ENCODE peak calls at places on chromosome 3, in nine cellular contexts. G, T, S, U, H, D, K, B and R are unnamed samples.

GRCh38 chr3:9866639-9867038 is 13.4 kb downstream of the CIDEC start:
- DNase-seq in G (peak), T (no peak), S (no peak), U (no peak), H (no peak), D (no peak), K (no peak), B (no peak), R (no peak)

GRCh38 chr3:48125026-48125704 is 63.1 kb downstream of the CDC25A start:
- DNase-seq in G (peak), T (no peak), S (no peak), U (no peak), H (no peak), D (no peak), K (no peak), B (no peak), R (no peak)

GRCh38 chr3:158105710-158106438 is at the start of gene SHOX2:
- DNase-seq in G (peak), T (no peak), S (no peak), U (no peak), H (peak), D (no peak), K (no peak), B (peak), R (peak)

GRCh38 chr3:121998588-121999473 is 23.2 kb downstream of the ILDR1 start:
- DNase-seq in G (no peak), T (no peak), S (no peak), U (no peak), H (no peak), D (no peak), K (no peak), B (no peak), R (no peak)

GRCh38 chr3:129278970-129279906 is 568 bp downstream of the HMCES start:
- DNase-seq in G (peak), T (peak), S (no peak), U (peak), H (no peak), D (peak), K (peak), B (peak), R (peak)

GRCh38 chr3:88410259-88410658 is 260.5 kb downstream of the C3orf38 start:
- DNase-seq in G (no peak), T (no peak), S (no peak), U (no peak), H (no peak), D (no peak), K (no peak), B (no peak), R (no peak)

GRCh38 chr3:126934149-126934548 is 48.8 kb upstream of the PLXNA1 start:
- DNase-seq in G (no peak), T (no peak), S (no peak), U (no peak), H (no peak), D (no peak), K (no peak), B (no peak), R (no peak)

GRCh38 chr3:58161435-58162398 is 49.1 kb downstream of the DNASE1L3 start:
- DNase-seq in G (peak), T (no peak), S (no peak), U (no peak), H (peak), D (no peak), K (peak), B (no peak), R (no peak)

GRCh38 chr3:155312781-155313180 is 19.3 kb upstream of the STRIT1 start:
- DNase-seq in G (peak), T (no peak), S (no peak), U (no peak), H (no peak), D (no peak), K (no peak), B (no peak), R (no peak)

GRCh38 chr3:173865900-173866498 is 468.5 kb downstream of the NLGN1 start:
- DNase-seq in G (no peak), T (no peak), S (no peak), U (no peak), H (no peak), D (no peak), K (no peak), B (no peak), R (no peak)

DNA sequence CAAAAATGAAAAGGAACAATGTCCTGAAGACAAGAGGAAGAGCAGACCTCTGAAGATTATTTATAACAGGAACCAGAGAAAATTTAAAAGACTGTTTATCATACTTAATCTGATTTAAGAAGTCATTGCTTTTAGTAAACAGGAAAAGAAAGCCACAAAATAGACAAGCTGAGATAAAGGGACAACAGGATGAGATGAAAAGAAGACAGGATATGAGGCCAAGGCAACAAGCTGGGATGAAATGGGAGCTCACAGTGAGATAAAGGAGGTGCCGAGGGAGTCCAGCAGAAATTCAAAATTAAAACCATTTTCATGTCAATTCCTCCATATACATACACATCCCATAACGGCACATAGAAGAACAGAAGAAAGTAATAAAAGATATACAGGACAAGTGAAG is 277.0 kb downstream of the RBMS3 start:
- DNase-seq in G (no peak), T (no peak), S (no peak), U (no peak), H (no peak), D (no peak), K (no peak), B (no peak), R (no peak)
- TF ChIP-seq CTCF in G (no peak), T (no peak), S (no peak), U (no peak), H (no peak), D (no peak), K (no peak), B (no peak), R (no peak)

DNA sequence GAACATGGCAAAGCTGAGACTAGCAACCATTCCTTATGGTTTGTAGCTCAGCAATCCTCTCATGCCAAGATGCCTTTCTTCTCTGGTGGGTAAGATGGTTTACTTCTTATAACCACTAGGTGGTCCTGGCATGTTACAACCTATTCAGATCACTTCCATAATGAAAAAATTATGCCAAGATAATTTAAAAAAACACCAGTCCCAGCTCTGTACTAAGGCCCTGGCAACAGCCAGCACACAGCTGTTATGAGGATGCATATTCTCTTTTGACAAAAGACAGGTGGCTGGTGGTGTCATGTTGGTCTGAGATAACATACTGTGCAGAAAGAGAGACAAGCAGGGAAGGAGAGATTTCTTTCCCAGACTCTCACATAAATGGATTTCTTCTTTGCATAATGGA is 65.7 kb upstream of the FRMD4B start:
- DNase-seq in G (no peak), T (no peak), S (no peak), U (no peak), H (no peak), D (no peak), K (no peak), B (no peak), R (no peak)
- TF ChIP-seq CTCF in G (peak), T (peak), S (no peak), U (no peak), H (no peak), D (no peak), K (peak), B (peak), R (no peak)

GRCh38 chr3:45906681-45907220 is 20.4 kb downstream of the CCR9 start:
- DNase-seq in G (peak), T (no peak), S (peak), U (peak), H (no peak), D (no peak), K (no peak), B (no peak), R (no peak)
- TF ChIP-seq CTCF in G (peak), T (peak), S (no peak), U (peak), H (no peak), D (no peak), K (peak), B (no peak), R (peak)

GRCh38 chr3:107989651-107990050 is 101.2 kb downstream of the CD47 start:
- DNase-seq in G (no peak), T (no peak), S (no peak), U (no peak), H (no peak), D (no peak), K (no peak), B (no peak), R (no peak)

GRCh38 chr3:107988464-107989156 is 102.2 kb downstream of the CD47 start:
- DNase-seq in G (peak), T (no peak), S (no peak), U (no peak), H (no peak), D (peak), K (no peak), B (no peak), R (no peak)

GRCh38 chr3:107992976-107993684 is 97.7 kb downstream of the CD47 start:
- DNase-seq in G (peak), T (no peak), S (no peak), U (no peak), H (no peak), D (no peak), K (no peak), B (no peak), R (no peak)

GRCh38 chr3:107990433-107990832 is 100.4 kb downstream of the CD47 start:
- DNase-seq in G (no peak), T (no peak), S (no peak), U (no peak), H (no peak), D (no peak), K (no peak), B (no peak), R (no peak)

DNA sequence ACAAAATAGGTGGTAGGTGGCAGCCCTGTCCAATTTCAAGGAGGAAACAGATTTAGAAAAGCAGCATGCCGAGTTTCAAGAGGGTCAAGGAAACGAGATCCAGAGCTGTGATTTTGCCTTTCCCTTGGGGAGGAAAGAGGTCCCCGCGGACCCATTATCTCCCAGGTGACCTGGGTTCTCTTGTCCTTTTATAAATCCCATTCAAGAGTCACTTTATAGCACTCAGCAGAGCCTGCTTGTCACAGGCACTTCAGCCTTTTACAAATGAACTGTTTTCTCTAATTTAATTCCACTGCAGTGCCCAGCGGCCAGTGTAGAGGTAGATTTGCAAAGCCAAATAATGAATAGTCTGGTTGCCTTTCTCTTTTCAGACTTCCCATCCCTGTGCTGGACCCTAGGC is 99.9 kb downstream of the CD47 start:
- DNase-seq in G (no peak), T (no peak), S (no peak), U (no peak), H (no peak), D (no peak), K (no peak), B (no peak), R (no peak)
- TF ChIP-seq CTCF in G (no peak), T (no peak), S (no peak), U (no peak), H (no peak), D (no peak), K (no peak), B (no peak), R (no peak)

DNA sequence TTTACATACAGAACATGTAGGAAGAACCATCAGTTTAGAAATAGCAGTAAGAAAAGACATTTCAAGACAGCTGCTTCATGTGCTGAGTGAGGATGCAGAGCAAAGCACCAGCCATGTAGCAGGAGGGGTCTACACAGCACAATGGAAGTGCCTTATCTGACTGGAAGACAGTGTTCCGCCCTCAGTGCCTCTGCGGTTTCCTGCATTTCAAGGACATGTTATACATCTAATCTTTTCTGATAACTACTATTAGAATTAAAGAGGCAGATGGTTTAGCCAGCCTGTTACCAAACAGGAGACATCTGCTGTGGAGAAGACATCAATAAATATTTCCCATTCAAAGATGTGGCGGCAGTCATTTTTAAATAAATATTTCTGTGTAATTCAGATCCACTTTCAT is 10.6 kb downstream of the LSG1 start:
- DNase-seq in G (no peak), T (no peak), S (no peak), U (no peak), H (no peak), D (no peak), K (no peak), B (no peak), R (no peak)
- TF ChIP-seq CTCF in G (no peak), T (no peak), S (no peak), U (no peak), H (no peak), D (no peak), K (no peak), B (no peak), R (no peak)

DNA sequence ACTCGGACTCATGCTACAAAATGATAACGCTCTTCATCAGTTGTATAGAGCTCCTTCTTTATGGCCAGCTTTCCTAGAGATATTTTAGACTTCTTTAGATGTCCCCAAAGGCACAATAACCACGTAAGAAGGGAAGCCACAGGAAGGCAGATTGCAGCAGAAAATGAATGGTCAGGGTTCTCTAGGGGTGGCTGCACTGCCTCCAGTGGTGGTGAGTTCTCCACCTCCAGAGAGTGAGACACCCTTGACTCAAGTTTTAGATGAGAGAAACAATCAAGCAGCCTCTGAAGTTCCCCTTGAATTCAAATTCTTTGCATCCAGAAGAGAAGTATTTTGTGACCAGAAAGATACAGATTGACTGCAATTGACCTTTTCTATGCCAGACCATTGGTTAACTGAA is 191.5 kb downstream of the TP63 start:
- DNase-seq in G (no peak), T (no peak), S (no peak), U (no peak), H (no peak), D (no peak), K (no peak), B (no peak), R (no peak)
- TF ChIP-seq CTCF in G (no peak), T (peak), S (no peak), U (no peak), H (no peak), D (no peak), K (no peak), B (no peak), R (no peak)

GRCh38 chr3:103698646-103699045 is 1263.8 kb downstream of the ZPLD1 start:
- DNase-seq in G (no peak), T (no peak), S (no peak), U (no peak), H (no peak), D (no peak), K (no peak), B (no peak), R (no peak)
- TF ChIP-seq CTCF in G (no peak), T (no peak), S (no peak), U (no peak), H (no peak), D (no peak), K (no peak), B (no peak), R (no peak)

GRCh38 chr3:42655331-42655888 is 1.9 kb downstream of the ZBTB47 start:
- DNase-seq in G (no peak), T (no peak), S (no peak), U (no peak), H (no peak), D (no peak), K (no peak), B (no peak), R (peak)

GRCh38 chr3:42653303-42653559 is 266 bp upstream of the ZBTB47 start:
- DNase-seq in G (no peak), T (no peak), S (no peak), U (no peak), H (no peak), D (no peak), K (no peak), B (no peak), R (no peak)

GRCh38 chr3:42653560-42654330 is at the start of gene ZBTB47:
- DNase-seq in G (peak), T (no peak), S (no peak), U (no peak), H (peak), D (no peak), K (no peak), B (no peak), R (peak)

GRCh38 chr3:42655980-42656679 is 2.6 kb downstream of the ZBTB47 start:
- DNase-seq in G (peak), T (no peak), S (no peak), U (no peak), H (no peak), D (no peak), K (no peak), B (no peak), R (no peak)

GRCh38 chr3:42654331-42655201 is 1.1 kb downstream of the ZBTB47 start:
- DNase-seq in G (peak), T (peak), S (no peak), U (peak), H (no peak), D (no peak), K (no peak), B (peak), R (peak)
- TF ChIP-seq CTCF in G (no peak), T (peak), S (no peak), U (peak), H (peak), D (no peak), K (peak), B (no peak), R (peak)